ENCODE peak calls at places on chromosomes 3 and 15, in six cellular contexts. J, M, S, A, Q and P are unnamed samples.

GRCh38 chr3:58051196-58051595 is 43.0 kb downstream of the FLNB start:
- DNase-seq in J (no peak), M (no peak), S (no peak), A (peak; percentile 87), Q (peak; percentile 82), P (peak; percentile 56)

GRCh38 chr3:141223673-141224166 is 7.9 kb upstream of the PXYLP1 start:
- DNase-seq in J (no peak), M (no peak), S (no peak), A (no peak), Q (no peak), P (no peak)

GRCh38 chr3:104632947-104633346 is 733.8 kb upstream of the ALCAM start:
- DNase-seq in J (no peak), M (no peak), S (no peak), A (peak; percentile 17), Q (no peak), P (no peak)

GRCh38 chr3:184525337-184526157 is 36.0 kb upstream of the EPHB3 start:
- DNase-seq in J (peak; percentile 65), M (peak; percentile 76), S (no peak), A (no peak), Q (peak; percentile 37), P (no peak)

GRCh38 chr3:101995371-101996046 is 146.2 kb downstream of the NFKBIZ start:
- DNase-seq in J (no peak), M (no peak), S (no peak), A (peak; percentile 47), Q (peak; percentile 84), P (no peak)

GRCh38 chr3:64220161-64220560 is 5.1 kb downstream of the PRICKLE2 start:
- DNase-seq in J (no peak), M (no peak), S (no peak), A (peak; percentile 63), Q (peak; percentile 30), P (no peak)

GRCh38 chr3:153130312-153130977 is 31.6 kb upstream of the RAP2B start:
- DNase-seq in J (no peak), M (no peak), S (no peak), A (peak; percentile 82), Q (peak; percentile 81), P (peak; percentile 62)

GRCh38 chr15:69760890-69761568 is 308.4 kb downstream of the RPLP1 start:
- DNase-seq in J (no peak), M (no peak), S (peak; percentile 59), A (peak; percentile 99), Q (peak; percentile 90), P (peak; percentile 97)

GRCh38 chr3:67082533-67083024 is 84.5 kb downstream of the KBTBD8 start:
- DNase-seq in J (no peak), M (no peak), S (no peak), A (no peak), Q (no peak), P (no peak)

GRCh38 chr15:35181538-35181937 is 96.4 kb upstream of the NANOGP8 start:
- DNase-seq in J (no peak), M (no peak), S (no peak), A (peak; percentile 63), Q (peak; percentile 40), P (no peak)

GRCh38 chr15:98878172-98878571 is 129.4 kb downstream of the PGPEP1L start:
- DNase-seq in J (no peak), M (no peak), S (no peak), A (peak; percentile 79), Q (no peak), P (no peak)

GRCh38 chr3:49295489-49296058 is 18.5 kb upstream of the C3orf62 start:
- DNase-seq in J (peak; percentile 32), M (no peak), S (no peak), A (peak; percentile 35), Q (no peak), P (no peak)

GRCh38 chr15:66459818-66460615 is 37.5 kb downstream of the SNAPC5 start:
- DNase-seq in J (no peak), M (no peak), S (no peak), A (peak; percentile 77), Q (peak; percentile 98), P (peak; percentile 80)

GRCh38 chr3:39981547-39982184 is 172.3 kb downstream of the MYRIP start:
- DNase-seq in J (no peak), M (no peak), S (no peak), A (no peak), Q (no peak), P (no peak)

GRCh38 chr3:24220859-24221657 is 273.6 kb downstream of the THRB start:
- DNase-seq in J (peak; percentile 27), M (no peak), S (peak; percentile 21), A (peak; percentile 92), Q (peak; percentile 97), P (peak; percentile 61)

GRCh38 chr3:123027292-123028232 is at the start of gene SEMA5B:
- DNase-seq in J (peak; percentile 94), M (peak; percentile 88), S (peak; percentile 33), A (no peak), Q (peak; percentile 23), P (no peak)

GRCh38 chr3:66910721-66911120 is 87.4 kb upstream of the KBTBD8 start:
- DNase-seq in J (no peak), M (no peak), S (no peak), A (no peak), Q (no peak), P (no peak)

GRCh38 chr3:15181964-15182363 is 24.1 kb upstream of the CAPN7 start:
- DNase-seq in J (no peak), M (no peak), S (no peak), A (no peak), Q (no peak), P (no peak)

GRCh38 chr3:72152551-72153476 is 367.9 kb upstream of the PROK2 start:
- DNase-seq in J (no peak), M (no peak), S (peak; percentile 58), A (peak; percentile 69), Q (peak; percentile 1), P (no peak)

GRCh38 chr3:196666001-196666867 is 26.7 kb downstream of the NRROS start:
- DNase-seq in J (peak; percentile 95), M (peak; percentile 90), S (no peak), A (peak; percentile 81), Q (peak; percentile 88), P (peak; percentile 46)

GRCh38 chr3:492586-493296 is 296.2 kb downstream of the CHL1 start:
- DNase-seq in J (no peak), M (no peak), S (no peak), A (no peak), Q (no peak), P (no peak)

GRCh38 chr15:77481670-77482069 is 61.0 kb downstream of the HMG20A start:
- DNase-seq in J (no peak), M (no peak), S (no peak), A (no peak), Q (no peak), P (no peak)

GRCh38 chr3:32973982-32974381 is 22.5 kb downstream of the CCR4 start:
- DNase-seq in J (no peak), M (no peak), S (no peak), A (peak; percentile 63), Q (no peak), P (no peak)

GRCh38 chr3:110174908-110175307 is 837.6 kb upstream of the DPPA4 start:
- DNase-seq in J (no peak), M (no peak), S (no peak), A (peak; percentile 47), Q (peak; percentile 40), P (no peak)

GRCh38 chr15:79740581-79740980 is 156.2 kb downstream of the MTHFS start:
- DNase-seq in J (no peak), M (no peak), S (no peak), A (no peak), Q (no peak), P (no peak)

GRCh38 chr15:64930778-64931240 is 19.1 kb downstream of the ANKDD1A start:
- DNase-seq in J (no peak), M (no peak), S (no peak), A (peak; percentile 65), Q (no peak), P (no peak)

GRCh38 chr3:13121553-13122001 is 48.3 kb upstream of the IQSEC1 start:
- DNase-seq in J (peak; percentile 29), M (no peak), S (no peak), A (no peak), Q (no peak), P (no peak)

GRCh38 chr15:84669726-84670125 is 11.7 kb upstream of the NMB start:
- DNase-seq in J (no peak), M (no peak), S (no peak), A (peak; percentile 49), Q (no peak), P (no peak)

GRCh38 chr3:35664460-35664919 is 25.2 kb downstream of the ARPP21 start:
- DNase-seq in J (peak; percentile 50), M (peak; percentile 66), S (peak; percentile 84), A (peak; percentile 16), Q (peak; percentile 6), P (no peak)

GRCh38 chr15:94360251-94360671 is 128.9 kb downstream of the MCTP2 start:
- DNase-seq in J (no peak), M (no peak), S (no peak), A (no peak), Q (no peak), P (no peak)

GRCh38 chr3:187802928-187803259 is 57.6 kb upstream of the BCL6 start:
- DNase-seq in J (no peak), M (no peak), S (no peak), A (no peak), Q (no peak), P (no peak)
- H3K27ac ChIP-seq in J (no peak overlapping the region), M (no peak overlapping the region), S (no peak overlapping the region), A (no peak overlapping the region), Q (no peak overlapping the region), P (no peak overlapping the region)

GRCh38 chr3:193194417-193194816 is 46.6 kb upstream of the PLAAT1 start:
- DNase-seq in J (no peak), M (no peak), S (no peak), A (no peak), Q (no peak), P (no peak)

DNA sequence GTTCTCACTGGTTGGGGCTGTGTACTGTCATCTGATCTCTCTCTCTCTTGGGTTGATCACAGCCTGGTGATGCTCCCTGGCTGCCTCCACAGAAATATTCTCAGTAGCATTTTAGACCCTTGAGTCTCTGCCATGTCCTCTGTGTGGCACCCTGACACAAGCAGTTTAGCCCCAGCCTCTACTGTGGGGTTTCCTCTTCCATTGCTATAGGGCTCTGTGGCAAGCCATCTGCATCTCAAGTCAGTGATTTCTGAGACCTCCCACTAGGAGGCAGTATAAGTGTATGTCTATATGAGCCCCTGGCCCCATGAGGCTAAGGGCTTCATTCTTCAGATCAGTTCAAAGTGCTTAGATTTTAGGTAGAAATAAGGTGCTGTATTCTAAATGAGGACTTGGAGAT is 50.6 kb upstream of the PLAAT1 start:
- DNase-seq in J (peak; percentile 88), M (peak; percentile 79), S (no peak), A (no peak), Q (no peak), P (no peak)
- TF ChIP-seq CTCF in J (peak; percentile 77), M (peak; percentile 87), S (peak; percentile 57), A (peak; percentile 3), Q (peak; percentile 46), P (no peak)

GRCh38 chr3:50625879-50626182 is 8.9 kb downstream of the MAPKAPK3 start:
- DNase-seq in J (no peak), M (no peak), S (peak; percentile 79), A (no peak), Q (no peak), P (no peak)
- H3K27ac ChIP-seq in J (peak overlapping the region; percentile 99), M (no peak overlapping the region), S (peak overlapping the region; percentile 88), A (no peak overlapping the region), Q (no peak overlapping the region), P (peak overlapping the region; percentile 81)

GRCh38 chr15:45319472-45320214 is 58.7 kb downstream of the GATM start:
- DNase-seq in J (no peak), M (no peak), S (no peak), A (no peak), Q (peak; percentile 15), P (no peak)

GRCh38 chr15:45320581-45320980 is 57.8 kb downstream of the GATM start:
- DNase-seq in J (no peak), M (no peak), S (no peak), A (no peak), Q (peak; percentile 84), P (peak; percentile 72)

GRCh38 chr15:45314960-45315359 is 62.9 kb downstream of the SLC28A2 start:
- DNase-seq in J (peak; percentile 58), M (peak; percentile 73), S (no peak), A (peak; percentile 11), Q (no peak), P (no peak)
- TF ChIP-seq CTCF in J (peak; percentile 42), M (peak; percentile 59), S (no peak), A (no peak), Q (peak; percentile 28), P (no peak)